ENCODE peak calls at places on chromosomes 1 and 21, in eight cellular contexts. O is fibroblast of villous mesenchyme; J is sigmoid colon; B is spleen; Q is brain microvascular endothelial cell; A is cardiac muscle cell; Y is stomach; S is CD8-positive, alpha-beta T cell. I is an unnamed sample.

GRCh38 chr21:25862596-25862995 is 127.8 kb downstream of the GABPA start:
- DNase-seq in O (peak), J (no peak), B (no peak), Q (peak), A (peak), Y (no peak), S (no peak), I (peak)

GRCh38 chr1:198929961-198930599 is 291.2 kb downstream of the PTPRC start:
- DNase-seq in O (peak), J (no peak), B (no peak), Q (peak), A (peak), Y (no peak), S (no peak), I (no peak)

GRCh38 chr1:193019442-193020026 is 39.6 kb downstream of the UCHL5 start:
- DNase-seq in O (peak), J (no peak), B (no peak), Q (peak), A (peak), Y (no peak), S (no peak), I (peak)

GRCh38 chr21:38312822-38313221 is 56.0 kb downstream of the KCNJ15 start:
- DNase-seq in O (no peak), J (no peak), B (no peak), Q (no peak), A (no peak), Y (no peak), S (no peak), I (no peak)

GRCh38 chr1:199981584-199981983 is 45.9 kb upstream of the NR5A2 start:
- DNase-seq in O (no peak), J (no peak), B (no peak), Q (no peak), A (no peak), Y (no peak), S (no peak), I (no peak)

GRCh38 chr21:33384851-33385331 is 18.3 kb upstream of the IFNGR2 start:
- DNase-seq in O (peak), J (no peak), B (no peak), Q (no peak), A (no peak), Y (no peak), S (no peak), I (no peak)

GRCh38 chr1:39379187-39379586 is 112.2 kb upstream of the BMP8A start:
- DNase-seq in O (no peak), J (no peak), B (no peak), Q (no peak), A (no peak), Y (no peak), S (no peak), I (no peak)

GRCh38 chr1:100100202-100100601 is 32.5 kb downstream of the SASS6 start:
- DNase-seq in O (peak), J (no peak), B (no peak), Q (peak), A (peak), Y (no peak), S (no peak), I (no peak)

GRCh38 chr1:150995896-150996295 is 10.8 kb downstream of the MINDY1 start:
- DNase-seq in O (peak), J (peak), B (no peak), Q (no peak), A (peak), Y (peak), S (no peak), I (no peak)

GRCh38 chr1:166383635-166384346 is 217.0 kb upstream of the FAM78B start:
- DNase-seq in O (no peak), J (no peak), B (no peak), Q (no peak), A (no peak), Y (no peak), S (no peak), I (no peak)

GRCh38 chr1:243732627-243733026 is 117.4 kb downstream of the AKT3 start:
- DNase-seq in O (no peak), J (no peak), B (no peak), Q (no peak), A (no peak), Y (no peak), S (no peak), I (no peak)

GRCh38 chr1:243312962-243313634 is 57.3 kb downstream of the SDCCAG8 start:
- DNase-seq in O (no peak), J (no peak), B (no peak), Q (no peak), A (peak), Y (no peak), S (no peak), I (peak)

GRCh38 chr1:201423655-201424610 is 2.4 kb upstream of the TNNI1 start:
- DNase-seq in O (no peak), J (no peak), B (peak), Q (no peak), A (no peak), Y (no peak), S (no peak), I (no peak)

GRCh38 chr1:156153362-156153761 is at the start of gene SEMA4A:
- DNase-seq in O (no peak), J (no peak), B (no peak), Q (no peak), A (no peak), Y (peak), S (no peak), I (no peak)

GRCh38 chr1:231786126-231786525 is 159.5 kb downstream of the DISC1 start:
- DNase-seq in O (no peak), J (no peak), B (no peak), Q (no peak), A (no peak), Y (no peak), S (no peak), I (no peak)

GRCh38 chr1:183953031-183953430 is 84.5 kb downstream of the COLGALT2 start:
- DNase-seq in O (peak), J (no peak), B (no peak), Q (no peak), A (no peak), Y (no peak), S (no peak), I (no peak)

GRCh38 chr1:99964806-99965205 is 5.0 kb upstream of the SLC35A3 start:
- DNase-seq in O (no peak), J (no peak), B (no peak), Q (no peak), A (no peak), Y (no peak), S (no peak), I (no peak)

DNA sequence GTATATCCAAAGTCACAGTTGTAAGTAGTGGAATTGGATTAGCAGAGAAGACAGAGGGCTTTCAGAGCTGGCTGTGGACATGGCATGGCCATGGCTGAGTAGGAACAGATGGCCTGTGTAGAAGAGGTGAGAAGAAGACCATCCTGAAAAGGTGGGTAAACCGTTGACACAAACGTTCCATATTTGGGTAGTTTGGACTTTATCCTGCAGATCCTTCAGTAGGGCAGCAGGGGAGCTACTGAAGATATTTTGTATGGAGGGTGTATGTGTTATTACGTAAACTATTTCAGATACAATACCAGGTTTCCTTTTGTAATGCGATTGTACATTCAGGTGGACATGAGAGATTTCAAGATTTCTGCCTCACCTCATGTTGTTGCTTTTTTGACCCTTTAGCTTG is 1.6 kb downstream of the UTP11 start:
- DNase-seq in O (no peak), J (no peak), B (no peak), Q (no peak), A (peak), Y (no peak), S (no peak), I (no peak)
- TF ChIP-seq CTCF in O (peak), J (no peak), B (no peak), Q (peak), A (peak), Y (no peak), S (no peak), I (no peak)

DNA sequence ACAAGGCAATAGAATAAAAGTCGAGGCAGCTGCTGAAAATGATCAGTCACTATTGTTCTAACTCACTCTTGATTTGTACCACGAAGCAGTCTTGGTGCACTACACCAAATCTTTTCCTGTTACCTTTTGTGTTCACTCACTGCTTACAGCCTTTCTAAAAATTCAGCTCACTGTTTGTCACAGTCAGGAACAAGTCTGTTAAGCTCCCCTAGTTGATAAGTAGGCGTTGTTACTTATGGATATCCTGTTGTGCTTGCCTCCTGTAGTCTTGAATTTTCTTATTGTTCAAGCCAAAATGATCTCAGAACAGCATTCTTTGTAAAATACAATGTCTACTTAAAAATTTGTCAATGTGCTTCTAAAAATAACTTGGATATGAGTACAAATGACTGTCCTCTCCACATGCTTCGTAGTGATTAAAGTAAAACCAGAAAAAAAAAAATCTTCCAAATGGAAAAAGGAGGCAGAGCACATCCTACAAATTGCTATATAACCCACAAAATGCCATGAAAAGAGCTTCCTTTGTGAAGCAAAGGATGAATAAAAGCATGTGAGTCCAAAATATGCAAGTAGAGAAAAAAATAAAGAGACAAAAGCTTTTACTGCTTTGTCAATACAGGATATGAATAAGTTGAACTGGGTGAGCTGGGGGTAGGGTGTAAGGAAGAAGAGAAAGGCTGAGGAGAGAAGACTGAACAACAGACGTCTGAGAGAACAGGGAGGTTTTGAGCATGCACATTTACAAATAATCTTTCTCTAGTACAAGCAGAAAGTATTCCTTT is 228.9 kb upstream of the ADGRL4 start:
- DNase-seq in O (no peak), J (no peak), B (no peak), Q (no peak), A (peak), Y (no peak), S (no peak), I (no peak)
- H3K4me3 ChIP-seq in O (no peak), J (no peak), B (no peak), Q (no peak), A (no peak), Y (no peak), S (no peak), I (no peak)

GRCh38 chr21:43911015-43911934 is 46.3 kb downstream of the AGPAT3 start:
- DNase-seq in O (peak), J (peak), B (no peak), Q (no peak), A (peak), Y (no peak), S (no peak), I (no peak)

GRCh38 chr21:43911935-43912487 is 47.0 kb downstream of the AGPAT3 start:
- DNase-seq in O (no peak), J (peak), B (no peak), Q (no peak), A (no peak), Y (no peak), S (no peak), I (no peak)

GRCh38 chr21:43908167-43908566 is 43.1 kb downstream of the AGPAT3 start:
- DNase-seq in O (no peak), J (peak), B (no peak), Q (no peak), A (no peak), Y (no peak), S (no peak), I (no peak)

GRCh38 chr21:43910460-43910859 is 45.4 kb downstream of the AGPAT3 start:
- DNase-seq in O (no peak), J (peak), B (no peak), Q (no peak), A (no peak), Y (no peak), S (no peak), I (no peak)

DNA sequence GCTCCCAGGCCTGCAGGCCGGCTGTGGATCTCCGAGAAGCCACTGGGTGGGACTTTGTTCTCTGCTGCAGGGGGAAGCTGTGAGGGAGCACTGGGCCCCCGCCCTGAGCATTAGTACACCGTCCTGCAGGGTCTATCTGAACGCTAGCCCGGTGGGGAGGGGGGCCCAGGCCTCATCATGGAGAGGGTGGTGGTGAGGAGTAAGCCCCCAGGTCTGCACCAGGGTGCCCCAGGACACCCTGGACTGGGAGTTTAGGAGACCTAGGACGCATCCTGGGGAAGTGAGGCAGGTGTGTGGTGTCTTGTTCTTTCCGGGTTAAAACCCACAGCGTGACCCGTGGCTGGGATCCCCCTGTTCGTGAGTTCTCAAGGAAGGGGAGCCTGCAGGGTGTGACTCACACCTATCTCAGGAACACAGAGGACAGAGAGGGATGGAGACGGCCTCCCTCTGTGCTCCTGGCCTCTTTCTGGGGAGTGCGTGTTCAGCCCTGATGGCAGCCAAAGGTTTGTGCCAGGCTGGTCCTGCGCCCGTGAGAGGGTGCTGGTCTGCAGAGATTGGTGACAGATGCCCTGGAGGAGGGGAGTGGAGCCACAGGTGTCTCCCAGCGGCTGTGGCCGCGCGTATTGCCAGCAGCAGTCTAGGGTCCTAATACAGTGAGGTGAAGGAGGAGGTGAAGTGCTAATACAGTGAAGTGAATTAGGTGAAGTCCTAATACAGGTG is 44.9 kb downstream of the AGPAT3 start:
- DNase-seq in O (no peak), J (peak), B (no peak), Q (no peak), A (no peak), Y (no peak), S (no peak), I (no peak)
- TF ChIP-seq CTCF in O (no peak), J (no peak), B (no peak), Q (no peak), A (no peak), Y (no peak), S (no peak), I (no peak)

DNA sequence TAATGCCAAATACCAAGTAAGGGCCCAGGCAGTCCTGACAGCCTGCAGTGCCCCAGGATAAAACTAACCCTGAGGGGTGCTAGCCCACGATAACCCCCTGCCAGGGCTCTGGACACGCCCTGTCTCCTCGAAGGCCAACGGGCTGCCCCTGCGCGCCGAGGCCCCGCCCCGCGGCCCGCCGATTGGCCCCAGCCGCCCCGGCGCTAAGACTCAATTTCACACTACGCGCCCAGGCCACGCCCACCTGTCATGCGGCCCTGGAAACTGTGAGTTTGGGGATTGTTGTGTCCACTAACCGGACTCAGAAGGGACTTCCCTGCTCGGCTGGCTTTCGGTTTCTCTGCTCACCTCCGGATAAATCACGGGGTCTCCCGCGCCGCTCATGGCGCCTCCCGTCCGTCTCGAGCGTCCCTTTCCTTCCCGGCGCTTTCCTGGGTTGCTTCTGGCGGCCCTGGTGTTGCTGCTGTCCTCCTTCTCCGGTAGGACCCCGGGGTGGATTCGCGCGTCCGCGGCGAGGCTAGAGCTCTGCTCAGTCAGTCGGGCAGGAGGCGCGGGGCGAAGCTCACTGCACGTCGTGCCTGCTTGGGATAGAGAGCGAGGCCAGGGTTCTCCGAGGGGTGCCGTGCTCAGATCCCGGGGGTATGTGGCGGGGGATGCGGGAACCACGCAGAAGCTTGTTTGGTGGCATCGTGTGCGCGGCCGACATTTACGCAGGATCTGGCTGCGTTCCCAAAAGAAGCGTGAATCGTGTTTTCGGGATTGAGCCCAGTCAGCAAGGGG is at the start of gene CR1L:
- DNase-seq in O (peak), J (peak), B (peak), Q (peak), A (peak), Y (peak), S (peak), I (peak)
- H3K4me3 ChIP-seq in O (peak), J (peak), B (peak), Q (peak), A (peak), Y (peak), S (peak), I (peak)

DNA sequence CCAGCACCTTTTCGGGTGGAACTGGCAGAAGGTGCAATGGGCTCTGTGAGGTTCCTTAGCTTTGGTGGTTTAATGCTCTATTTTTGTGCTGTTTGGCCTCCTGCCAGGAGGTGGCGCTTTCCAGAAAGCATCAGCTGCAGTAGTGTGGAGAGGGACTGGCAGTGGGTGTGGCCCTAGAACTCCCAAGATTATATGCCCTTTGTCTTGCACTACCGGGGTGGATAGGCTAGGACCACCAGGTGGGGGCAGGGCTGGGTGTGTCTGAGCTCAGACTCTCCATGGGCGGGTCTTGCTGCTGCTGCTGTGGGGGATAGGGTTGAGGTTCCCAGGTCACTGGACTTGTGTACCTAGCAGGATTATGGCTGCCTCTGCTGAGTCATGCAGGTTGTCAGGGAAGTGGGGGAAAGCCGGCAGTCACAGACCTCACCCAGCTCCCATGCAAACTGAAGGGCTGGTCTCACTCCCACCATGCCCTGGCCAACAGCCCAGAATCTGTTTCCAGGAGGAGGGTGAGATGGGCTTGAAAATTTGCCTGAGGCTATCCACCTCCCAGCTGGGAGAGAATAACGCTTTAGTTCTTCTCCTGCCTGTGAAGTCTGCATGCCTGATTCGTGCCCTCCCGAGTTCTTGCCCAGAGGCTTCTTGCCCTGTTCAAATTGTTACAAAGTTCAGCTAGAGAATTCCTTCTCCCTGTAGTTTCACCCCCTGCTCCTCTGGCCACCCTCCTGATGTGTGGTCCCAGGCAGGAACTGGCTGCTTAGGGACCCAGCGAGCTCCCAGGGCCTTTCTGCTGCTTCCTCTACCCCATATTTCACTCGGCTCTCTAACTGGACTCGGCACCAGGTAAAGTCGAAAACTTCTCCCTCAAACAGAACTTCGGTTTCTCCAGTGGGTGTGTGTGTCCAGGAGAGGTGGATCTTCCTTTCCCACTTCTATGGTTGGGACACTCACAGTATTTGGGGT is 76.5 kb upstream of the BTG3 start:
- DNase-seq in O (peak), J (no peak), B (peak), Q (peak), A (peak), Y (peak), S (peak), I (no peak)
- TF ChIP-seq CTCF in O (no peak), J (no peak), B (peak), Q (peak), A (no peak), Y (no peak), S (peak), I (peak)